ENCODE peak calls at places on chromosomes 11 and 22, in nine cellular contexts. One of them, this sample, is unnamed.

GRCh38 chr22:26658671-26659478 is 1.5 kb downstream of the MIAT start:
- DNase-seq in ascending aorta: no peak
- DNase-seq in lower lobe of right lung: no peak
- DNase-seq in thoracic aorta: peak; percentile 57
- DNase-seq in AG04450: peak; percentile 86
- DNase-seq in tibial nerve: peak; percentile 16
- DNase-seq in cardiac muscle cell: peak; percentile 82
- DNase-seq in endothelial cell of umbilical vein: peak; percentile 52
- DNase-seq in hepatocyte: peak; percentile 85
- DNase-seq in this sample: no peak

GRCh38 chr11:78773077-78773476 is 198.4 kb upstream of the NARS2 start:
- DNase-seq in ascending aorta: no peak
- DNase-seq in lower lobe of right lung: no peak
- DNase-seq in thoracic aorta: no peak
- DNase-seq in AG04450: no peak
- DNase-seq in tibial nerve: no peak
- DNase-seq in cardiac muscle cell: peak; percentile 33
- DNase-seq in endothelial cell of umbilical vein: no peak
- DNase-seq in hepatocyte: no peak
- DNase-seq in this sample: no peak

GRCh38 chr11:69356703-69357457 is 62.9 kb downstream of the MYEOV start:
- DNase-seq in ascending aorta: peak; percentile 50
- DNase-seq in lower lobe of right lung: peak; percentile 41
- DNase-seq in thoracic aorta: no peak
- DNase-seq in AG04450: no peak
- DNase-seq in tibial nerve: no peak
- DNase-seq in cardiac muscle cell: no peak
- DNase-seq in endothelial cell of umbilical vein: no peak
- DNase-seq in hepatocyte: no peak
- DNase-seq in this sample: peak; percentile 45

GRCh38 chr11:4025957-4026324 is 68.7 kb upstream of the RRM1 start:
- DNase-seq in ascending aorta: no peak
- DNase-seq in lower lobe of right lung: no peak
- DNase-seq in thoracic aorta: no peak
- DNase-seq in AG04450: no peak
- DNase-seq in tibial nerve: no peak
- DNase-seq in cardiac muscle cell: peak; percentile 82
- DNase-seq in endothelial cell of umbilical vein: no peak
- DNase-seq in hepatocyte: no peak
- DNase-seq in this sample: no peak

GRCh38 chr22:46044718-46045458 is 67.9 kb upstream of the WNT7B start:
- DNase-seq in ascending aorta: peak; percentile 68
- DNase-seq in lower lobe of right lung: peak; percentile 69
- DNase-seq in thoracic aorta: no peak
- DNase-seq in AG04450: no peak
- DNase-seq in tibial nerve: no peak
- DNase-seq in cardiac muscle cell: peak; percentile 46
- DNase-seq in endothelial cell of umbilical vein: no peak
- DNase-seq in hepatocyte: peak; percentile 57
- DNase-seq in this sample: no peak

GRCh38 chr22:50456026-50456425 is 18.8 kb downstream of the SBF1 start:
- DNase-seq in ascending aorta: no peak
- DNase-seq in lower lobe of right lung: no peak
- DNase-seq in thoracic aorta: no peak
- DNase-seq in AG04450: no peak
- DNase-seq in tibial nerve: no peak
- DNase-seq in cardiac muscle cell: no peak
- DNase-seq in endothelial cell of umbilical vein: no peak
- DNase-seq in hepatocyte: no peak
- DNase-seq in this sample: no peak

GRCh38 chr11:4982678-4983077 is 12.0 kb upstream of the OR51L1 start:
- DNase-seq in ascending aorta: no peak
- DNase-seq in lower lobe of right lung: no peak
- DNase-seq in thoracic aorta: no peak
- DNase-seq in AG04450: no peak
- DNase-seq in tibial nerve: no peak
- DNase-seq in cardiac muscle cell: no peak
- DNase-seq in endothelial cell of umbilical vein: no peak
- DNase-seq in hepatocyte: no peak
- DNase-seq in this sample: no peak

GRCh38 chr11:105732611-105733010 is 122.7 kb downstream of the GRIA4 start:
- DNase-seq in ascending aorta: no peak
- DNase-seq in lower lobe of right lung: no peak
- DNase-seq in thoracic aorta: no peak
- DNase-seq in AG04450: no peak
- DNase-seq in tibial nerve: no peak
- DNase-seq in cardiac muscle cell: no peak
- DNase-seq in endothelial cell of umbilical vein: no peak
- DNase-seq in hepatocyte: no peak
- DNase-seq in this sample: no peak

GRCh38 chr11:12693075-12693473 is 18.9 kb downstream of the TEAD1 start:
- DNase-seq in ascending aorta: no peak
- DNase-seq in lower lobe of right lung: no peak
- DNase-seq in thoracic aorta: no peak
- DNase-seq in AG04450: no peak
- DNase-seq in tibial nerve: no peak
- DNase-seq in cardiac muscle cell: no peak
- DNase-seq in endothelial cell of umbilical vein: no peak
- DNase-seq in hepatocyte: no peak
- DNase-seq in this sample: no peak

GRCh38 chr11:106794058-106794457 is 224.2 kb downstream of the GUCY1A2 start:
- DNase-seq in ascending aorta: no peak
- DNase-seq in lower lobe of right lung: no peak
- DNase-seq in thoracic aorta: no peak
- DNase-seq in AG04450: no peak
- DNase-seq in tibial nerve: no peak
- DNase-seq in cardiac muscle cell: peak; percentile 11
- DNase-seq in endothelial cell of umbilical vein: no peak
- DNase-seq in hepatocyte: no peak
- DNase-seq in this sample: no peak

GRCh38 chr11:12053606-12054361 is 45.4 kb upstream of the DKK3 start:
- DNase-seq in ascending aorta: no peak
- DNase-seq in lower lobe of right lung: no peak
- DNase-seq in thoracic aorta: no peak
- DNase-seq in AG04450: no peak
- DNase-seq in tibial nerve: no peak
- DNase-seq in cardiac muscle cell: peak; percentile 81
- DNase-seq in endothelial cell of umbilical vein: no peak
- DNase-seq in hepatocyte: no peak
- DNase-seq in this sample: no peak

GRCh38 chr22:35334010-35334409 is 34.3 kb downstream of the TOM1 start:
- DNase-seq in ascending aorta: no peak
- DNase-seq in lower lobe of right lung: no peak
- DNase-seq in thoracic aorta: no peak
- DNase-seq in AG04450: no peak
- DNase-seq in tibial nerve: no peak
- DNase-seq in cardiac muscle cell: no peak
- DNase-seq in endothelial cell of umbilical vein: no peak
- DNase-seq in hepatocyte: no peak
- DNase-seq in this sample: no peak

GRCh38 chr11:44624761-44625221 is 59.3 kb downstream of the CD82 start:
- DNase-seq in ascending aorta: no peak
- DNase-seq in lower lobe of right lung: no peak
- DNase-seq in thoracic aorta: no peak
- DNase-seq in AG04450: no peak
- DNase-seq in tibial nerve: no peak
- DNase-seq in cardiac muscle cell: no peak
- DNase-seq in endothelial cell of umbilical vein: no peak
- DNase-seq in hepatocyte: no peak
- DNase-seq in this sample: peak; percentile 75

GRCh38 chr22:23431337-23432072 is 148.6 kb downstream of the IGLL1 start:
- DNase-seq in ascending aorta: no peak
- DNase-seq in lower lobe of right lung: no peak
- DNase-seq in thoracic aorta: no peak
- DNase-seq in AG04450: no peak
- DNase-seq in tibial nerve: no peak
- DNase-seq in cardiac muscle cell: peak; percentile 13
- DNase-seq in endothelial cell of umbilical vein: no peak
- DNase-seq in hepatocyte: peak; percentile 68
- DNase-seq in this sample: no peak

GRCh38 chr22:38163844-38164577 is 17.6 kb downstream of the PLA2G6 start:
- DNase-seq in ascending aorta: no peak
- DNase-seq in lower lobe of right lung: no peak
- DNase-seq in thoracic aorta: no peak
- DNase-seq in AG04450: no peak
- DNase-seq in tibial nerve: no peak
- DNase-seq in cardiac muscle cell: no peak
- DNase-seq in endothelial cell of umbilical vein: no peak
- DNase-seq in hepatocyte: peak; percentile 74
- DNase-seq in this sample: no peak

GRCh38 chr11:1121343-1122331 is 36.1 kb upstream of the MUC5AC start:
- DNase-seq in ascending aorta: peak; percentile 58
- DNase-seq in lower lobe of right lung: peak; percentile 41
- DNase-seq in thoracic aorta: no peak
- DNase-seq in AG04450: no peak
- DNase-seq in tibial nerve: no peak
- DNase-seq in cardiac muscle cell: no peak
- DNase-seq in endothelial cell of umbilical vein: no peak
- DNase-seq in hepatocyte: no peak
- DNase-seq in this sample: no peak

GRCh38 chr11:128055576-128056217 is 531.7 kb downstream of the ETS1 start:
- DNase-seq in ascending aorta: no peak
- DNase-seq in lower lobe of right lung: no peak
- DNase-seq in thoracic aorta: no peak
- DNase-seq in AG04450: no peak
- DNase-seq in tibial nerve: no peak
- DNase-seq in cardiac muscle cell: no peak
- DNase-seq in endothelial cell of umbilical vein: no peak
- DNase-seq in hepatocyte: no peak
- DNase-seq in this sample: no peak
- H3K9me3 ChIP-seq in ascending aorta: no peaks in the 10 kb centered on the region
- H3K9me3 ChIP-seq in lower lobe of right lung: no peaks in the 10 kb centered on the region
- H3K9me3 ChIP-seq in thoracic aorta: no peaks in the 10 kb centered on the region
- H3K9me3 ChIP-seq in AG04450: no peaks in the 10 kb centered on the region
- H3K9me3 ChIP-seq in tibial nerve: no peaks in the 10 kb centered on the region
- H3K9me3 ChIP-seq in cardiac muscle cell: no peaks in the 10 kb centered on the region
- H3K9me3 ChIP-seq in endothelial cell of umbilical vein: no peaks in the 10 kb centered on the region
- H3K9me3 ChIP-seq in hepatocyte: no peaks in the 10 kb centered on the region
- H3K9me3 ChIP-seq in this sample: no peaks in the 10 kb centered on the region

DNA sequence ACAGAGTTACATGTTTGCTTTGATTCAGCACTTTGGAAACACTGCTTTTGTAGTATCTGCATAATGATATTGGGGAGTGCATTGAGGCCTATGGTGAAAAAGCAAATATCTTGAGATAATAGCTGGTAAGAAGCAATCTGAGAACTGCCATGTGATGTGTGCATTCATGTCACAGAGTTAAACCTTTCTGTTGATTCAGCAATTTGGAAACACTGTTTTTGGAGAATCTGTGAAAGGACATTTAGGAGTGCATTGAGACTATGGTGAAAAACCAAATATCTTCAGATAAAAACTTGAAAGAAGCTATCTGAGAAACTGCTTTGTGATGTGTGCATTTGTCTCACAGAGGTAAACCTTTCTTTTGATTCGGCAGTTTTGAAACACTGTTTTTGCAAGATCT is 346.8 kb downstream of the OR4C45 start:
- DNase-seq in ascending aorta: no peak
- DNase-seq in lower lobe of right lung: no peak
- DNase-seq in thoracic aorta: no peak
- DNase-seq in AG04450: no peak
- DNase-seq in tibial nerve: no peak
- DNase-seq in cardiac muscle cell: no peak
- DNase-seq in endothelial cell of umbilical vein: no peak
- DNase-seq in hepatocyte: no peak
- DNase-seq in this sample: no peak
- H3K9me3 ChIP-seq in ascending aorta: peaks cover 86% of the 10 kb centered on the region
- H3K9me3 ChIP-seq in lower lobe of right lung: peaks cover 69% of the 10 kb centered on the region
- H3K9me3 ChIP-seq in thoracic aorta: peaks cover 47% of the 10 kb centered on the region
- H3K9me3 ChIP-seq in AG04450: no peaks in the 10 kb centered on the region
- H3K9me3 ChIP-seq in tibial nerve: no peaks in the 10 kb centered on the region
- H3K9me3 ChIP-seq in cardiac muscle cell: no peaks in the 10 kb centered on the region
- H3K9me3 ChIP-seq in endothelial cell of umbilical vein: peaks cover 3% of the 10 kb centered on the region
- H3K9me3 ChIP-seq in hepatocyte: peaks cover 16% of the 10 kb centered on the region
- H3K9me3 ChIP-seq in this sample: peaks cover 86% of the 10 kb centered on the region

GRCh38 chr11:2345050-2345449 is 32.1 kb upstream of the CD81 start:
- DNase-seq in ascending aorta: peak; percentile 31
- DNase-seq in lower lobe of right lung: no peak
- DNase-seq in thoracic aorta: no peak
- DNase-seq in AG04450: no peak
- DNase-seq in tibial nerve: no peak
- DNase-seq in cardiac muscle cell: no peak
- DNase-seq in endothelial cell of umbilical vein: no peak
- DNase-seq in hepatocyte: no peak
- DNase-seq in this sample: no peak

GRCh38 chr11:2346014-2346413 is 31.1 kb upstream of the CD81 start:
- DNase-seq in ascending aorta: peak; percentile 50
- DNase-seq in lower lobe of right lung: no peak
- DNase-seq in thoracic aorta: no peak
- DNase-seq in AG04450: no peak
- DNase-seq in tibial nerve: no peak
- DNase-seq in cardiac muscle cell: no peak
- DNase-seq in endothelial cell of umbilical vein: no peak
- DNase-seq in hepatocyte: no peak
- DNase-seq in this sample: no peak

GRCh38 chr11:2346586-2347335 is 30.3 kb upstream of the CD81 start:
- DNase-seq in ascending aorta: peak; percentile 52
- DNase-seq in lower lobe of right lung: no peak
- DNase-seq in thoracic aorta: no peak
- DNase-seq in AG04450: no peak
- DNase-seq in tibial nerve: no peak
- DNase-seq in cardiac muscle cell: no peak
- DNase-seq in endothelial cell of umbilical vein: no peak
- DNase-seq in hepatocyte: no peak
- DNase-seq in this sample: no peak

GRCh38 chr11:2348986-2349385 is 28.1 kb upstream of the CD81 start:
- DNase-seq in ascending aorta: no peak
- DNase-seq in lower lobe of right lung: no peak
- DNase-seq in thoracic aorta: no peak
- DNase-seq in AG04450: no peak
- DNase-seq in tibial nerve: no peak
- DNase-seq in cardiac muscle cell: peak; percentile 25
- DNase-seq in endothelial cell of umbilical vein: no peak
- DNase-seq in hepatocyte: no peak
- DNase-seq in this sample: no peak

DNA sequence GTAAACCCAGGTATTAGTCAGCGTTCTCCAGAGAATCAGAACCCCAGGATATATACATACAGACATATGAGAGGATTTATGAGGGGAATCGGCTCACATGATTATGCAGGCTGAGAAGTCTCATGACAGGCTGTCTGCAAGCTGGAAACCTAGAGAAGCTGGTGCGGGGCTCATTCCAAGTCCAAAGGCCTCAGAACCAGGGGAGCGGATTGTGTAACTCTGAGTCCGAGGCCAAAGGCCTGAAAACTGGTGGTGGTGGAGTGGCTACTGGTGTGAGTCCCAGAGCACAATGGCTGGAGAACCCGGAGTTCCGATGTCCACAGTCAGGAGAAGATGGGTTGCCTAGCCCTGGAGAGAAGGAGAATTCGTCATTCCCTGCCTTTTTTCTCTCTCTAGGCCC is 29.7 kb upstream of the CD81 start:
- DNase-seq in ascending aorta: no peak
- DNase-seq in lower lobe of right lung: no peak
- DNase-seq in thoracic aorta: no peak
- DNase-seq in AG04450: no peak
- DNase-seq in tibial nerve: no peak
- DNase-seq in cardiac muscle cell: no peak
- DNase-seq in endothelial cell of umbilical vein: no peak
- DNase-seq in hepatocyte: peak; percentile 24
- DNase-seq in this sample: no peak
- H3K9me3 ChIP-seq in ascending aorta: peaks cover 10% of the 10 kb centered on the region
- H3K9me3 ChIP-seq in lower lobe of right lung: peaks cover 6% of the 10 kb centered on the region
- H3K9me3 ChIP-seq in thoracic aorta: peaks cover 7% of the 10 kb centered on the region
- H3K9me3 ChIP-seq in AG04450: peaks cover 8% of the 10 kb centered on the region
- H3K9me3 ChIP-seq in tibial nerve: no peaks in the 10 kb centered on the region
- H3K9me3 ChIP-seq in cardiac muscle cell: no peaks in the 10 kb centered on the region
- H3K9me3 ChIP-seq in endothelial cell of umbilical vein: no peaks in the 10 kb centered on the region
- H3K9me3 ChIP-seq in hepatocyte: no peaks in the 10 kb centered on the region
- H3K9me3 ChIP-seq in this sample: no peaks in the 10 kb centered on the region

GRCh38 chr22:49395617-49396016 is 432.1 kb downstream of the BRD1 start:
- DNase-seq in ascending aorta: peak; percentile 40
- DNase-seq in lower lobe of right lung: peak; percentile 22
- DNase-seq in thoracic aorta: no peak
- DNase-seq in AG04450: no peak
- DNase-seq in tibial nerve: no peak
- DNase-seq in cardiac muscle cell: no peak
- DNase-seq in endothelial cell of umbilical vein: no peak
- DNase-seq in hepatocyte: no peak
- DNase-seq in this sample: no peak
- H3K9me3 ChIP-seq in ascending aorta: peaks cover 4% of the 10 kb centered on the region
- H3K9me3 ChIP-seq in lower lobe of right lung: no peaks in the 10 kb centered on the region
- H3K9me3 ChIP-seq in thoracic aorta: no peaks in the 10 kb centered on the region
- H3K9me3 ChIP-seq in AG04450: peaks cover 86% of the 10 kb centered on the region
- H3K9me3 ChIP-seq in tibial nerve: no peaks in the 10 kb centered on the region
- H3K9me3 ChIP-seq in cardiac muscle cell: no peaks in the 10 kb centered on the region
- H3K9me3 ChIP-seq in endothelial cell of umbilical vein: peaks cover 6% of the 10 kb centered on the region
- H3K9me3 ChIP-seq in hepatocyte: no peaks in the 10 kb centered on the region
- H3K9me3 ChIP-seq in this sample: no peaks in the 10 kb centered on the region

This sample was measured in esophagus muscularis mucosa.